ENCODE peak calls at places on chromosome 9, in four cellular contexts. R is RWPE2, I is A549, W is transverse colon. P is an unnamed sample.

GRCh38 chr9:128528445-128529160 is 23.8 kb upstream of the SPTAN1 start:
- DNase-seq in R (no peak), I (no peak), W (no peak), P (no peak)

GRCh38 chr9:120904061-120904998 is 22.3 kb downstream of the TRAF1 start:
- DNase-seq in W (peak; percentile 43), R (no peak), I (no peak), P (peak; percentile 52)

GRCh38 chr9:133770076-133770777 is 32.1 kb upstream of the SARDH start:
- DNase-seq in R (peak; percentile 26), I (no peak), W (no peak), P (no peak)

GRCh38 chr9:7094052-7094451 is 336.3 kb downstream of the KDM4C start:
- DNase-seq in I (no peak), R (no peak), W (no peak), P (no peak)

GRCh38 chr9:110088099-110088498 is 119.9 kb downstream of the C9orf152 start:
- DNase-seq in I (no peak), R (no peak), W (no peak), P (no peak)

GRCh38 chr9:530681-531080 is 310.8 kb upstream of the DMRT1 start:
- DNase-seq in W (no peak), R (no peak), I (no peak), P (no peak)

GRCh38 chr9:134025606-134026541 is 593 bp downstream of the BRD3OS start:
- DNase-seq in I (peak; percentile 41), W (peak; percentile 45), R (peak; percentile 62), P (peak; percentile 20)

GRCh38 chr9:89978185-89978584 is 373.4 kb downstream of the GADD45G start:
- DNase-seq in R (no peak), W (no peak), I (peak; percentile 21), P (no peak)

GRCh38 chr9:96186601-96187011 is 115.4 kb downstream of the HSD17B3 start:
- DNase-seq in I (no peak), R (no peak), W (peak; percentile 75), P (no peak)

GRCh38 chr9:96022445-96023031 is 147.0 kb downstream of the ERCC6L2 start:
- DNase-seq in I (no peak), R (no peak), W (peak; percentile 36), P (no peak)

GRCh38 chr9:34591091-34591910 is 1.8 kb upstream of the CNTFR start:
- DNase-seq in I (peak; percentile 91), R (peak; percentile 73), W (peak; percentile 89), P (peak; percentile 41)

GRCh38 chr9:130442746-130443455 is 1.9 kb upstream of the ASS1 start:
- DNase-seq in I (no peak), W (no peak), R (no peak), P (no peak)

GRCh38 chr9:132372177-132373095 is 17.6 kb upstream of the SETX start:
- DNase-seq in I (no peak), R (no peak), W (peak; percentile 35), P (no peak)

GRCh38 chr9:84170521-84171141 is 169.9 kb downstream of the SLC28A3 start:
- DNase-seq in I (peak; percentile 30), W (peak; percentile 73), R (peak; percentile 58), P (no peak)

GRCh38 chr9:98249774-98250173 is 5.7 kb downstream of the TBC1D2 start:
- DNase-seq in W (no peak), R (no peak), I (no peak), P (no peak)
- H3K4me1 ChIP-seq in W (peaks cover 70% of the 10 kb centered on the region), R (peaks cover 75% of the 10 kb centered on the region), I (peaks cover 81% of the 10 kb centered on the region), P (peaks cover 18% of the 10 kb centered on the region)

DNA sequence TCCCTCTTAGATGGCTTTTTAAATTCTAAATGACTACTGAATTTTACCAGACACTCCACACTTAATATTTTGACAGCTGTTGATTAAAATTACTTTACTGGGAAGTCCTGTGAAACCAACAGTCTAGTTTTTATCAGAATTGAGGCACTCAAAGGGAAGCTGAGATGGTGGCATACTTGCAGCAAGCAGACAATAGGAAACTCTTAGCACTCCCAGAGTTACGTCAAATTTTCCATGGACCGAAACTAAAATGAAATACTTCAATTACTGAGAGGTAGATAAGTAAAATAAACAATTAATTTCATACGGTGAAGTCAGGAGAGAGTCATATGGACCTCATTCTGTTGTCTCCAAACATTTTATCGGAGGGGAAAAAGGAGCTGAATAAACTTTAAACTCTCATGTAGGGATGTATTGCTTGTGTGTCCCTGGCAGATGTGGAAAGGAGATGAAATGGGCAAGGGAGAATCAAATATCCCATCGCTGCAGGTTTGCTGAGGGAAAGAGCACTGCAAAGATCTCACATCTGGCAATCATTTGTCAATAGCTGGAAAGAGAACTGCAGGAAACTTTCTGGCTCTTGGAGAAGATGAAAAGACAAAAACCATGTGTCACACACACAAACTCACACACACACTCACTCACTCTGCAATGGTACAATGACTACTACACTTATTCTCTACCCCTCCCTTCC is 189.4 kb downstream of the BNC2 start:
- DNase-seq in I (no peak), W (no peak), R (no peak), P (no peak)
- H3K4me3 ChIP-seq in I (no peak overlapping the region), W (no peak overlapping the region), R (no peak overlapping the region), P (no peak overlapping the region)

GRCh38 chr9:137169764-137170460 is at the start of gene LRRC26:
- DNase-seq in I (no peak), R (no peak), W (peak; percentile 52), P (no peak)
- H3K27ac ChIP-seq in I (peak within 1 kb of the TSS; percentile 59), R (no peak within 1 kb of the TSS), W (peak within 1 kb of the TSS; percentile 52), P (no peak within 1 kb of the TSS)

GRCh38 chr9:87694236-87694755 is 31.6 kb upstream of the CTSL start:
- DNase-seq in I (no peak), W (no peak), R (no peak), P (no peak)
- H3K4me1 ChIP-seq in I (no peaks in the 10 kb centered on the region), W (no peaks in the 10 kb centered on the region), R (no peaks in the 10 kb centered on the region), P (no peaks in the 10 kb centered on the region)

P was measured in effector memory CD4-positive, alpha-beta T cell.